ENCODE peak calls at places on chromosome 12, in seven cellular contexts. U is heart right ventricle, C is pancreas, K is suprapubic skin, F is ascending aorta, X is right lobe of liver, H is aorta. B is an unnamed sample. For H3K9me3 and H3K4me1, the result is how much of the 10 kb centered on the place peaks cover.

GRCh38 chr12:49138999-49139398 is 7.8 kb upstream of the TUBA1B start:
- DNase-seq in H (no peak), K (no peak), U (no peak), X (no peak), C (no peak), F (no peak), B (no peak)

GRCh38 chr12:6672143-6672542 is 9.2 kb upstream of the ING4 start:
- DNase-seq in X (no peak), C (no peak), F (no peak), U (no peak), H (no peak), K (no peak), B (no peak)

GRCh38 chr12:6827437-6827894 is 741 bp upstream of the P3H3 start:
- DNase-seq in U (peak), F (peak), H (peak), C (peak), K (peak), X (no peak), B (peak)

GRCh38 chr12:76085159-76085868 is 829 bp upstream of the NAP1L1 start:
- DNase-seq in F (no peak), H (no peak), K (no peak), X (no peak), C (no peak), U (no peak), B (no peak)

GRCh38 chr12:123083661-123084571 is 67.0 kb downstream of the PITPNM2 start:
- DNase-seq in X (no peak), F (no peak), H (no peak), K (no peak), U (no peak), C (no peak), B (no peak)

GRCh38 chr12:12734054-12734453 is 16.9 kb downstream of the CDKN1B start:
- DNase-seq in U (no peak), C (no peak), X (no peak), K (no peak), H (no peak), F (no peak), B (no peak)

GRCh38 chr12:62426095-62426488 is 40.5 kb upstream of the MON2 start:
- DNase-seq in U (no peak), F (no peak), H (no peak), C (no peak), X (no peak), K (no peak), B (no peak)

GRCh38 chr12:104909761-104910160 is 48.3 kb downstream of the SLC41A2 start:
- DNase-seq in U (no peak), C (no peak), X (no peak), H (no peak), F (no peak), K (no peak), B (no peak)

GRCh38 chr12:112909693-112910092 is 2.9 kb downstream of the OAS1 start:
- DNase-seq in F (no peak), U (no peak), C (no peak), X (no peak), H (no peak), K (no peak), B (no peak)

GRCh38 chr12:53532524-53533445 is 25.5 kb upstream of the NPFF start:
- DNase-seq in K (peak), C (no peak), U (no peak), X (no peak), F (no peak), H (no peak), B (no peak)

GRCh38 chr12:123363743-123364531 is 710 bp downstream of the SBNO1 start:
- DNase-seq in U (peak), H (peak), X (peak), F (no peak), C (peak), K (peak), B (peak)

GRCh38 chr12:14958361-14959125 is 2.9 kb downstream of the ARHGDIB start:
- DNase-seq in K (no peak), F (no peak), H (no peak), U (no peak), X (no peak), C (no peak), B (no peak)

GRCh38 chr12:95096852-95097251 is 23.4 kb upstream of the NR2C1 start:
- DNase-seq in H (no peak), K (no peak), C (no peak), U (no peak), F (no peak), X (no peak), B (no peak)

GRCh38 chr12:82574191-82574590 is 112.5 kb upstream of the TMTC2 start:
- DNase-seq in K (no peak), C (no peak), F (no peak), H (no peak), U (no peak), X (no peak), B (no peak)

GRCh38 chr12:123779551-123779950 is 17.4 kb downstream of the DNAH10 start:
- DNase-seq in C (no peak), X (no peak), K (no peak), F (no peak), H (no peak), U (no peak), B (no peak)

GRCh38 chr12:34107016-34107415 is 84.7 kb downstream of the ALG10 start:
- DNase-seq in H (peak), U (no peak), X (no peak), C (no peak), F (no peak), K (no peak), B (peak)
- H3K9me3 ChIP-seq in H (under half), U (under half), X (under half), C (under half), F (under half), K (under half), B (under half)

DNA sequence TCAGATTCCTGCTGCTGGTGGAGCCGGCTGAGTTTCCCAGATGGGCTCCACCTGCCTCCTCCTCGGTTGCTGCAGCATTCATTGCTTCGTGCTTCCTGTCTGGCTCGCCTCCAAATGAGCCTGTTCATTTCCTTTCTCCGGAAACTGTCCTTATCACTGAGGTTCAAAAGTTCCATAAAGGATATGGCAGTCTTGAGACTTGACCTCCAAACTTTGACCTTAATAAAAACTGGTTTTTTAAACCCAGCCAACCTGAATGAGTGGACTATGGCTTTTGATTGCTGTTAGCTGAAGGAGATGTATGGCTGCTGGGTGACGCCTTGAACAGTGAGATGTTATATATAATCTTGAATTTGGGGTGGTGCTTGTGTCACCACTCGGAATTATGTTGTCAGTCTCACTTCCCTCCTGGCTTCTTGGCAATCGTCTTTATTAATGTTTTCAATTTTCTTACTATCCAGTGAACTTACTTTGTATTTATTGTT is 62.7 kb downstream of the RASSF3 start:
- DNase-seq in U (peak), K (no peak), F (peak), C (peak), H (no peak), X (peak), B (no peak)
- H3K4me1 ChIP-seq in U (half or more), K (half or more), F (half or more), C (under half), H (under half), X (under half), B (half or more)

GRCh38 chr12:34604631-34605509 is 582.6 kb downstream of the ALG10 start:
- DNase-seq in H (peak), F (peak), K (peak), X (no peak), U (no peak), C (peak), B (peak)
- H3K9me3 ChIP-seq in H (under half), F (under half), K (half or more), X (under half), U (under half), C (under half), B (under half)

GRCh38 chr12:4873947-4874346 is 35.8 kb upstream of the KCNA1 start:
- DNase-seq in C (no peak), F (no peak), U (no peak), H (no peak), K (no peak), X (no peak), B (no peak)

GRCh38 chr12:4871514-4871913 is 38.2 kb upstream of the KCNA1 start:
- DNase-seq in K (no peak), U (no peak), C (no peak), H (no peak), F (no peak), X (no peak), B (no peak)

GRCh38 chr12:4870423-4870822 is 39.3 kb upstream of the KCNA1 start:
- DNase-seq in F (no peak), C (no peak), K (no peak), U (no peak), H (no peak), X (no peak), B (no peak)

DNA sequence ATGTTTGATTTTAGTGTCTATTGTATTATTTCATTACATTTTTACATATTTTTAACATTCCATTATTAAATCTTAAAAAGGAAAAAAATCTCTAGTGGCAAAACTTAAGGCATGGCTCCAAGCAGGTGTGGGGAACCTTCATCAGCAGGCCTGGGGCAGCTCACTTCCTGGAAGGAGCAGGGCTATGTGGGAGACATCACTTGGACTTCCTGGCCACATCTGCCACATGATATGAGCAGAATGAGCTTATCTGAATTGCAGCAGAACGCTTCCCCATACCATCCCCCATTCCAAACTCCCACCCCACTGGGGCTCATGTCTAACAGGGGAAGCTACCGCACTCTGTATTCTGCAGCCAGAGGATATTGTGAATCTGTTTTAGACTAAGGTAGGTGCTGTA is 35.0 kb upstream of the KCNA1 start:
- DNase-seq in K (no peak), U (no peak), X (no peak), F (no peak), H (no peak), C (no peak), B (no peak)
- H3K4me1 ChIP-seq in K (under half), U (under half), X (under half), F (under half), H (under half), C (under half), B (under half)

DNA sequence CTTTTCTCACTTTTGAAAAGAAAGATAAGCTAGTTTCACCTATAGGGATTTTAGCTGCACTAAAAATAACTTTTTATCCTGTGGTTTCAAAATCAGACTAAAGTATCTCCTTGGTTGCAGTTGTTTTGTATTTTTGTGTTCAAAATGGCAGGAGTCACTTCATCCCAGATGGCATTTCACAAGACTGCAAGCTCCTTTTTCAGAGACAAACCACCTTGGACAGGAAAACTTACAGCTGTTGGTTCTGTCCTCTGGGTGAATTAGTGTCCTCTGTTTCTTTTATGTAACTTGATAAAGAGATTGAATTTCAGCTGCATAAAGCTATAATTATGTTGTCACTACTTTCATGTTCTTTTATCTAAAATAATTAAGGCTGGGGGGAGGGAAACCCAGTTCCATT is 310.3 kb upstream of the PDE3A start:
- DNase-seq in H (no peak), X (no peak), K (no peak), C (no peak), F (no peak), U (no peak), B (no peak)
- H3K9me3 ChIP-seq in H (under half), X (under half), K (under half), C (under half), F (under half), U (under half), B (under half)

GRCh38 chr12:109125791-109126190 is 9.4 kb downstream of the ACACB start:
- DNase-seq in C (no peak), U (no peak), X (no peak), H (no peak), K (no peak), F (no peak), B (no peak)
- H3K4me1 ChIP-seq in C (under half), U (under half), X (under half), H (under half), K (under half), F (under half), B (under half)

GRCh38 chr12:41008472-41008871 is 179.6 kb upstream of the PDZRN4 start:
- DNase-seq in C (no peak), U (no peak), F (no peak), H (no peak), K (no peak), X (no peak), B (no peak)
- H3K9me3 ChIP-seq in C (under half), U (under half), F (under half), H (under half), K (under half), X (under half), B (under half)